ENCODE peak calls at places on chromosome 16, in six cellular contexts. S is dorsolateral prefrontal cortex, Z is left lung, H is GM23338, T is mesothelial cell of epicardium, D is GM12865. M is an unnamed sample.
A peak's percentile ranks its signal among the peaks of the same experiment; 100 is the strongest.

GRCh38 chr16:85056211-85056748 is 28.7 kb downstream of the KIAA0513 start:
- DNase-seq in Z (no peak), S (no peak), T (no peak), H (peak; percentile 56), D (no peak), M (no peak)

GRCh38 chr16:87507351-87508069 is 14.7 kb upstream of the ZCCHC14 start:
- DNase-seq in T (no peak), S (peak; percentile 58), D (no peak), H (no peak), Z (no peak), M (no peak)

GRCh38 chr16:88907768-88908167 is 41.3 kb upstream of the PABPN1L start:
- DNase-seq in H (no peak), D (no peak), Z (no peak), T (no peak), S (no peak), M (no peak)

GRCh38 chr16:31471241-31471874 is 594 bp upstream of the TGFB1I1 start:
- DNase-seq in T (no peak), H (peak; percentile 48), S (no peak), Z (no peak), D (no peak), M (no peak)

GRCh38 chr16:75550211-75550662 is 5.8 kb downstream of the TMEM231 start:
- DNase-seq in D (peak; percentile 83), Z (no peak), T (no peak), H (peak; percentile 89), S (peak; percentile 74), M (no peak)

GRCh38 chr16:85458952-85459351 is 154.2 kb upstream of the GSE1 start:
- DNase-seq in Z (no peak), S (no peak), H (no peak), T (no peak), D (no peak), M (no peak)

GRCh38 chr16:3023415-3023668 is 400 bp downstream of the HCFC1R1 start:
- DNase-seq in S (peak; percentile 42), H (peak; percentile 66), T (no peak), D (no peak), Z (no peak), M (no peak)

GRCh38 chr16:83244057-83244456 is 563.7 kb upstream of the HSBP1 start:
- DNase-seq in H (no peak), T (no peak), Z (no peak), D (no peak), S (no peak), M (no peak)

GRCh38 chr16:52383071-52383470 is 163.9 kb downstream of the TOX3 start:
- DNase-seq in D (no peak), Z (no peak), S (no peak), H (no peak), T (no peak), M (no peak)

GRCh38 chr16:84351630-84352029 is 16.7 kb upstream of the ATP2C2 start:
- DNase-seq in Z (no peak), T (no peak), D (no peak), S (no peak), H (no peak), M (no peak)

GRCh38 chr16:6957676-6958075 is 375.0 kb upstream of the RBFOX1 start:
- DNase-seq in Z (no peak), H (no peak), S (no peak), T (no peak), D (no peak), M (no peak)

GRCh38 chr16:89430436-89431157 is 59.8 kb downstream of the ANKRD11 start:
- DNase-seq in D (no peak), Z (no peak), H (no peak), T (no peak), S (no peak), M (no peak)

GRCh38 chr16:3716831-3717234 is 491 bp downstream of the TRAP1 start:
- DNase-seq in Z (no peak), H (peak; percentile 60), D (peak; percentile 57), S (peak; percentile 31), T (peak; percentile 42), M (no peak)

GRCh38 chr16:83680980-83681379 is 126.8 kb upstream of the HSBP1 start:
- DNase-seq in S (no peak), D (no peak), Z (no peak), T (no peak), H (no peak), M (no peak)

GRCh38 chr16:11395008-11395948 is 50.0 kb downstream of the RMI2 start:
- DNase-seq in D (no peak), H (no peak), S (no peak), Z (no peak), T (no peak), M (no peak)

GRCh38 chr16:12255473-12255872 is 278.9 kb downstream of the SNX29 start:
- DNase-seq in Z (no peak), H (no peak), S (no peak), T (no peak), D (no peak), M (no peak)

GRCh38 chr16:62805221-62805857 is 769.1 kb upstream of the CDH8 start:
- DNase-seq in T (no peak), S (no peak), Z (no peak), H (no peak), D (no peak), M (no peak)

GRCh38 chr16:81889896-81890634 is 111.0 kb downstream of the PLCG2 start:
- DNase-seq in Z (no peak), H (peak; percentile 87), D (peak; percentile 71), S (peak; percentile 14), T (peak; percentile 63), M (peak; percentile 68)

GRCh38 chr16:8660841-8661301 is 13.5 kb upstream of the ABAT start:
- DNase-seq in H (peak; percentile 94), D (peak; percentile 67), S (peak; percentile 82), T (peak; percentile 75), Z (peak; percentile 49), M (peak; percentile 77)

GRCh38 chr16:26454102-26454501 is 612.6 kb upstream of the C16orf82 start:
- DNase-seq in H (no peak), Z (no peak), T (no peak), S (no peak), D (no peak), M (no peak)

GRCh38 chr16:84950906-84951305 is 60.4 kb downstream of the ZDHHC7 start:
- DNase-seq in T (no peak), S (no peak), D (peak; percentile 55), H (peak; percentile 72), Z (no peak), M (peak; percentile 21)

GRCh38 chr16:74264806-74265205 is 31.8 kb upstream of the PSMD7 start:
- DNase-seq in Z (no peak), H (peak; percentile 28), D (no peak), S (no peak), T (no peak), M (no peak)

GRCh38 chr16:3454093-3454492 is 10.6 kb downstream of the NAA60 start:
- DNase-seq in S (no peak), Z (no peak), H (peak; percentile 55), T (no peak), D (no peak), M (no peak)

GRCh38 chr16:50844840-50845239 is 103.0 kb downstream of the CYLD start:
- DNase-seq in D (no peak), Z (no peak), T (no peak), S (no peak), H (no peak), M (no peak)

GRCh38 chr16:1678500-1679098 is 520 bp downstream of the JPT2 start:
- DNase-seq in Z (peak; percentile 46), D (peak; percentile 48), S (peak; percentile 42), T (peak; percentile 44), H (peak; percentile 44), M (no peak)

GRCh38 chr16:5634781-5635180 is 537.2 kb upstream of the EEF2KMT start:
- DNase-seq in H (no peak), T (no peak), Z (no peak), D (peak; percentile 5), S (no peak), M (no peak)

DNA sequence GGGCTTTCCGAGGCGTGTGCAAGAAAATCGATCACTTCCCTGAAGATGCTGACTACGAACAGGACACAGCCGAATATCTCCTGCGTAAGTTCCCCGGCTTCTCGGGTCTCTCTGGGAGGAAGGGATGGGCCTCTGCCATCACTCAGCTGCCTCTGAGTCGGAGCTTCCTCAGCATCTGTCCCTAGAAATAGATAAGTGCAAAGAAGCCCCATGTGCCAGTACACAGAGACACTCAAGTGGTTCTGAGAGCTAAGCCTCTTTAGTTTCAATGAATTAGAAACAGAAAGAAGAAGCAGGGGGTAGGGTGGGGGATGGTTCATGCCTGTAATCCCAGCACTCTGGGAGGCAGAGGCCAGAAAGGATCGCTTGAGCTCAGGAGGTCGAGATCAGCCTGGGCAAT is 90.6 kb downstream of the CACNG3 start:
- DNase-seq in S (no peak), D (no peak), Z (no peak), H (peak; percentile 53), T (no peak), M (no peak)
- TF ChIP-seq CTCF in S (no peak), D (no peak), Z (no peak), H (no peak), T (no peak), M (no peak)

GRCh38 chr16:14641206-14641605 is 8.5 kb downstream of the BFAR start:
- DNase-seq in H (no peak), T (no peak), D (no peak), Z (no peak), S (no peak), M (no peak)

GRCh38 chr16:14640538-14640937 is 7.8 kb downstream of the BFAR start:
- DNase-seq in Z (no peak), T (no peak), S (no peak), H (no peak), D (no peak), M (no peak)

GRCh38 chr16:14641877-14642276 is 9.1 kb downstream of the BFAR start:
- DNase-seq in T (no peak), D (peak; percentile 37), Z (no peak), H (peak; percentile 47), S (no peak), M (no peak)
- TF ChIP-seq CTCF in T (no peak), D (no peak), Z (no peak), H (peak; percentile 17), S (no peak), M (no peak)

GRCh38 chr16:53492499-53492898 is 10.5 kb downstream of the AKTIP start:
- DNase-seq in T (no peak), Z (no peak), D (no peak), H (no peak), S (no peak), M (no peak)

GRCh38 chr16:53489754-53490153 is 13.3 kb downstream of the AKTIP start:
- DNase-seq in H (no peak), D (no peak), S (no peak), Z (no peak), T (no peak), M (no peak)

GRCh38 chr16:53498984-53499383 is 4.0 kb downstream of the AKTIP start:
- DNase-seq in T (no peak), S (no peak), Z (no peak), H (no peak), D (no peak), M (no peak)

DNA sequence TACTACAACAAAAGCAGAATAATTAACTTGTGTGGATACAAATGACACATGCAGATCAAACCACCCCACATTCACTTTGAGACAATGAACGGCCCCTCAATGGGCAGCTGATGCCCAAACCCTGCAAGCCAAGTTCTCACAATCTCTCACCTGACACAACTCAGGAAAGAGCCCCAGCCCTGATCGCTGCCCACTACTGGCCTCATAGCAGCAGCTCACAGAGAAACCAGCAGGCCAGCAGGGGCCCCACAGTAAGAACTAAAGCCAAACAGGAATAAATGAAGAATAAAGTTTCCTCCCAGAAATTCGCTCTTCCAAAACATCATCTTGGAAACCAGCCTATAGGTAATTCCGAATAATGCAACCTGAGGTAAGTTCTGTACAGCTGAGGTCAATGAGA is 7.7 kb downstream of the AKTIP start:
- DNase-seq in Z (no peak), S (no peak), D (no peak), T (no peak), H (peak; percentile 57), M (no peak)
- TF ChIP-seq CTCF in Z (no peak), S (no peak), D (no peak), T (no peak), H (peak; percentile 50), M (no peak)

GRCh38 chr16:68575082-68575481 is 36.0 kb downstream of the ZFP90 start:
- DNase-seq in Z (no peak), S (no peak), H (no peak), T (no peak), D (no peak), M (no peak)
- TF ChIP-seq CTCF in Z (no peak), S (no peak), H (no peak), T (no peak), D (no peak), M (no peak)

M was measured in nephron progenitor cell.